ENCODE peak calls at places on chromosomes 7 and 10, in five cellular contexts. B is IMR-90, P is A549, M is K562, F is HepG2. I is an unnamed sample.

GRCh38 chr7:133975130-133975529 is 152.0 kb upstream of the LRGUK start:
- DNase-seq in B (peak), P (no peak), M (no peak), F (no peak), I (no peak)

GRCh38 chr10:12443026-12443425 is 93.7 kb downstream of the CAMK1D start:
- DNase-seq in B (no peak), P (no peak), M (no peak), F (no peak), I (no peak)

GRCh38 chr7:132321387-132321786 is 254.9 kb downstream of the PLXNA4 start:
- DNase-seq in B (no peak), P (peak), M (no peak), F (no peak), I (no peak)

GRCh38 chr10:30747633-30748032 is 118.1 kb upstream of the LYZL2 start:
- DNase-seq in B (peak), P (no peak), M (no peak), F (no peak), I (no peak)

GRCh38 chr7:36941359-36941758 is 217.1 kb upstream of the AOAH start:
- DNase-seq in B (no peak), P (no peak), M (no peak), F (no peak), I (no peak)

GRCh38 chr10:123102673-123103072 is 33.1 kb upstream of the HMX3 start:
- DNase-seq in B (no peak), P (no peak), M (no peak), F (no peak), I (no peak)

GRCh38 chr7:35253182-35253679 is 669 bp downstream of the TBX20 start:
- DNase-seq in B (no peak), P (peak), M (no peak), F (no peak), I (no peak)

GRCh38 chr10:62545667-62546066 is 171.5 kb downstream of the ZNF365 start:
- DNase-seq in B (peak), P (no peak), M (no peak), F (no peak), I (no peak)

GRCh38 chr10:114709966-114710365 is 51.9 kb upstream of the ABLIM1 start:
- DNase-seq in B (peak), P (no peak), M (no peak), F (no peak), I (no peak)

GRCh38 chr10:96414303-96414702 is 55.5 kb upstream of the OPALIN start:
- DNase-seq in B (no peak), P (no peak), M (no peak), F (no peak), I (no peak)

GRCh38 chr7:47677664-47678063 is 95.8 kb upstream of the TNS3 start:
- DNase-seq in B (no peak), P (no peak), M (no peak), F (no peak), I (no peak)

GRCh38 chr10:70714961-70715360 is 42.7 kb downstream of the ADAMTS14 start:
- DNase-seq in B (no peak), P (no peak), M (no peak), F (no peak), I (no peak)

GRCh38 chr7:65475734-65476319 is 102.2 kb downstream of the ZNF92 start:
- DNase-seq in B (no peak), P (no peak), M (no peak), F (peak), I (peak)

GRCh38 chr10:93435621-93436385 is 46.3 kb downstream of the MYOF start:
- DNase-seq in B (peak), P (peak), M (no peak), F (peak), I (no peak)

GRCh38 chr10:110850990-110851389 is 20.7 kb upstream of the PDCD4 start:
- DNase-seq in B (no peak), P (no peak), M (no peak), F (no peak), I (no peak)

GRCh38 chr10:8060010-8060703 is 5.7 kb downstream of the GATA3 start:
- DNase-seq in B (peak), P (no peak), M (no peak), F (no peak), I (no peak)

GRCh38 chr10:122551450-122551849 is 9.1 kb upstream of the DMBT1 start:
- DNase-seq in B (no peak), P (no peak), M (no peak), F (peak), I (no peak)

GRCh38 chr10:65394898-65395297 is 1530.9 kb upstream of the LRRTM3 start:
- DNase-seq in B (no peak), P (peak), M (no peak), F (no peak), I (no peak)

GRCh38 chr7:100874300-100874576 is 665 bp upstream of the SRRT start:
- DNase-seq in B (no peak), P (no peak), M (no peak), F (no peak), I (no peak)

GRCh38 chr7:4613855-4614548 is 68.1 kb upstream of the FOXK1 start:
- DNase-seq in B (peak), P (no peak), M (no peak), F (no peak), I (no peak)

GRCh38 chr7:134931487-134931886 is 54.8 kb upstream of the AGBL3 start:
- DNase-seq in B (no peak), P (no peak), M (no peak), F (no peak), I (no peak)

GRCh38 chr10:106615081-106615480 is 549.4 kb downstream of the SORCS1 start:
- DNase-seq in B (peak), P (no peak), M (no peak), F (no peak), I (no peak)

GRCh38 chr7:158022601-158023000 is 565.0 kb downstream of the PTPRN2 start:
- DNase-seq in B (no peak), P (no peak), M (no peak), F (no peak), I (no peak)

GRCh38 chr7:158018971-158019645 is 568.5 kb downstream of the PTPRN2 start:
- DNase-seq in B (no peak), P (no peak), M (no peak), F (no peak), I (no peak)

GRCh38 chr7:158021836-158022235 is 565.8 kb downstream of the PTPRN2 start:
- DNase-seq in B (no peak), P (no peak), M (no peak), F (no peak), I (no peak)

GRCh38 chr7:158019726-158020705 is 567.6 kb downstream of the PTPRN2 start:
- DNase-seq in B (no peak), P (no peak), M (no peak), F (no peak), I (no peak)

DNA sequence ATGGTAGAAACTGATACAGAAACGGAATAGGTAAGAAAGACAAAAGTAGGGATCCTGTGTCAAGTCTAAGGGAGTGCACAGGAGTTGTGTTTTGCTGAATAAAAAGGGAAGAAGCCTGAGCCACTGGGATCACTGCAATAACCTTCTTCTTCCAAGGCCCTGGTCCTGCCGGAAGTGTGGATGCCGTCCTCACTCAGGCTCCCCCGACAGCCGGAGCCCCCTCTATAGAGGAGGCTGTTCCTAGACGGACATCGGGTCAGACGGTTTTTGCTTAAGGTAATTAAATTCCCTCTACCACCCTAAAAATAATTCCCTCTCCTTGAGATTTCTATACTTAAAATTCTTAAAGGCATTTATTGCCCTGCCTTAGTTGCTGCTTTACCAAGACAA is 566.9 kb downstream of the PTPRN2 start:
- DNase-seq in B (no peak), P (no peak), M (no peak), F (no peak), I (no peak)
- TF ChIP-seq MAFK in B (no peak), P (no peak), M (no peak), F (no peak), I (no peak)

GRCh38 chr7:11332186-11332864 is 358.7 kb downstream of the PHF14 start:
- DNase-seq in B (no peak), P (no peak), M (no peak), F (no peak), I (no peak)

GRCh38 chr7:11329626-11330025 is 356.0 kb downstream of the PHF14 start:
- DNase-seq in B (no peak), P (no peak), M (no peak), F (no peak), I (no peak)

GRCh38 chr7:11330208-11330607 is 356.5 kb downstream of the PHF14 start:
- DNase-seq in B (no peak), P (no peak), M (no peak), F (no peak), I (no peak)

GRCh38 chr7:11331128-11332102 is 357.7 kb downstream of the PHF14 start:
- DNase-seq in B (no peak), P (no peak), M (no peak), F (no peak), I (no peak)

GRCh38 chr7:11330717-11331116 is 357.0 kb downstream of the PHF14 start:
- DNase-seq in B (no peak), P (no peak), M (no peak), F (no peak), I (no peak)
- TF ChIP-seq MAFK in B (no peak), P (no peak), M (no peak), F (no peak), I (no peak)

DNA sequence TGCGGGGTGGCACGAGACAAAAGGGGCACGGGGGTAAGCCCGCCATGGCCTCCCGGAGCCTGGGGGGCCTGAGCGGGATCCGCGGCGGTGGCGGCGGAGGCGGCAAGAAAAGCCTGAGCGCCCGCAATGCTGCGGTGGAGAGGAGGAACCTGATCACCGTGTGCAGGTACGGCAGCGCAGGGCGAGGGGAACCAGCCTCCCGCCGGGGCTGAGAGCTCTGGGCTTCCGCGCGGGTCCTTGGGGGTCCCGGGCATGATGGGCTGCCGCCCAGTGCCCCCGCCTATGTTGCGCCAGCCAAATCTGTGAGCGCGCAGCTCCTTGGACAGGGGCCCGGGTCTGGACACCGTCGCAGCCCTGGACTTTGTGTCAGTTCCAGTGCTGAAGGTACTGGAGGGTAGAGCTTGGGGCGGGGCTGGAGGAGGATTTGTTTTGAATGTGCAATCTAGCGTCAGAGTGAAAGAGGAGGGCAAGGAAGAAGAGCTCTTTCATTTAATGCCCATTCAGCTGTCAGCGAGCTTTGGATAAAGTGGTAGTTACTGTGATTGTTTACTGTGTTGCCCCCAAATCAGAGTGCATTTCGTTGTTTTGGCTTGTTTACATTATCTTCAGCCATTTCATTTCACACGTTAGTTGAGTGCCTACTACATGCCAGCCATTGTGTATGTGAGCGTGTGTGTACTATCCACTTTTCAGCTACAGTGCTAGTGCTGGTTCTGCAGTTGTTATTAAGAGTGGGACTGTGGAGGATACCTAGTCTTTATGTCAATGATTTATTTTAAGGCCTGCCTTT is 777 bp downstream of the RUNDC3B start:
- DNase-seq in B (no peak), P (peak), M (no peak), F (peak), I (peak)
- TF ChIP-seq MAFK in B (no peak), P (no peak), M (no peak), F (no peak), I (no peak)

GRCh38 chr7:510061-510481 is 9.6 kb downstream of the PDGFA start:
- DNase-seq in B (no peak), P (no peak), M (no peak), F (no peak), I (no peak)

GRCh38 chr7:509426-509825 is 10.2 kb downstream of the PDGFA start:
- DNase-seq in B (no peak), P (no peak), M (no peak), F (no peak), I (no peak)

GRCh38 chr7:512146-512510 is 7.5 kb downstream of the PDGFA start:
- DNase-seq in B (no peak), P (no peak), M (no peak), F (no peak), I (no peak)

GRCh38 chr7:511476-512145 is 8.0 kb downstream of the PDGFA start:
- DNase-seq in B (no peak), P (no peak), M (no peak), F (no peak), I (no peak)

DNA sequence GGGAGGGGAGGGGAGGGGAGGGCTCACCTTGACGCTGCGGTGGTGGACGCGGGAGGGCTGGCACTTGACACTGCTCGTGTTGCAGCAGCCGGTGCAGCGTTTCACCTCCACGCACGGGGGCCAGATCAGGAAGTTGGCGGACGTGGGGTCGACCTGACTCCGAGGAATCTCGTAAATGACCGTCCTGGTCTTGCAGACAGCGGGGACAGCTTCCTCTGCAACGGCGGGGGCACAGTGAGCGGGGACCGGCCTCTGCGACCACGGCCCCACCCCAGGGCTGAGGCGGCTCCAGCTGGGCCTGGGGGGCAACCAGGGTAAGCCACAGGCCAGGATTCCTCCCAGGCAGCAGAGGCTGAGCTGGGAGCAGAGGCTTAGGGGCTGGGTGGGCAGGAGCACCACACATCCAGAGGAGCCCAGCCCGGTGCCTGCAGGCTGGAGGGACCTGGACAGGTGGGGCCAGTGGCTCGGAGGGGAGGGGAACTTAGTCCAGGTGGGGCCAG is 8.8 kb downstream of the PDGFA start:
- DNase-seq in B (no peak), P (no peak), M (no peak), F (no peak), I (no peak)
- TF ChIP-seq MAFK in B (no peak), P (no peak), M (no peak), F (no peak), I (no peak)

DNA sequence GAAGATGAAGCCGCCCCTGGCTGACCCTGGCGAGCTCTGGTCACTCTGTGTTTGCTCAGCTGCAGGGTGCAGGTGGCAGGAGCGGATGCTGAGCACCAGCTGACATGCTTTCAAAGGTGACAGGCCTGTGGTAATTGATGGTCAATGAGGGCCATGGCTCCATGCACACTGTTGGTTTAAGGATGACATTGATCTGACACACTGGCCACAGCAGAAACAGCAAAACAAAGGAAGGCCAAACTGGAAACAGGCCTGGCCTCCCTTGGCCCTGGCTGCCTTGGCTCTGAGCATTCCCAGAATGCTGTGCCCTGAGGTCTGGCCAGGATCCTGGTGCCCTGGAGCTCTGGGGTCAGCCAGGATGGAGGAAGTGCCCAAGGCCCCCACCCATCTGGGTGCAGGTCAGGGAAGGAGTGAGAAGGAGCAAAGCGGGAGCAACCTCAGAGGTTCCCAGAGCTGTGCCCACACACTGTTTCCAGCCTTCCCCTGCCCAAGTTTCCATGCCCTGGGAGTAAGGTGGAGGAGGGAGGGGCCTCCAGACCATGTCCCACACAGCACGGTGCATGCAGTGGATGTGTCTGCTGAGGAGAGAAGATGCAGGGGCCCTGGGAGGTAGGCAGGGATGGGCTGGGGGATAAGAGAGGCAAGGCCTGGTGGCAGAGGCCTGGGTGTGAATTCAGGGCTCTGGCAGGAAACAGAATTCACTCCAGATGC is 302.2 kb downstream of the RPS24 start:
- DNase-seq in B (peak), P (no peak), M (no peak), F (no peak), I (no peak)
- TF ChIP-seq MAFK in B (no peak), P (no peak), M (no peak), F (no peak), I (no peak)

DNA sequence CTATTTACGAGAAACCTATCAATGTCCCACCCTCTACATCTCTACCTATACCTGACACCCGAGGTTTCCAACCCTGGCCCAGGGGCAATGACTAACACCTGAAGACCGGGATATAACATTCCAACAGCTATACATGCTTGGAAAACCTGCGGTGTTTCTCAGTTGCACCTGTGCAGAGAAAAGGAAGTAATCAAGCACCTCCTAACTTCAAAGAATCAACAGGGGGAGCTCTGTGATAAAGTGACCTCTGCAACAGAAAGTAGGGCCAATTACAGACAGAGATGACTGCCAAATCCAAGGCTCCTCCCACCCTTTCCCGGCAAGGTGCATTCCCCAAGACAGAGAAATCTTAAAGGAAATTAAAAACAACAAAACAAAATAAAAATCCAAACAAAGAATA is 41.3 kb downstream of the CCDC6 start:
- DNase-seq in B (peak), P (peak), M (peak), F (peak), I (peak)
- TF ChIP-seq MAFK in B (no peak), P (no peak), M (no peak), F (no peak), I (no peak)